ENCODE peak calls at places on chromosomes 13 and 19, in four cellular contexts. O is transverse colon, U is tibial nerve, G is cardiac muscle cell. V is an unnamed sample.

GRCh38 chr19:3383121-3383722 is 16.8 kb downstream of the NFIC start:
- DNase-seq in O (no peak), U (peak), G (no peak), V (no peak)

GRCh38 chr19:35789978-35790944 is 14.9 kb downstream of the ARHGAP33 start:
- DNase-seq in O (no peak), U (no peak), G (no peak), V (no peak)

GRCh38 chr19:1495799-1496713 is 5.1 kb downstream of the REEP6 start:
- DNase-seq in O (no peak), U (no peak), G (no peak), V (no peak)

GRCh38 chr13:44971656-44972595 is 17.3 kb downstream of the NUFIP1 start:
- DNase-seq in O (no peak), U (no peak), G (no peak), V (no peak)

GRCh38 chr13:22561581-22561980 is 619.2 kb upstream of the SGCG start:
- DNase-seq in O (no peak), U (no peak), G (no peak), V (no peak)

GRCh38 chr13:60146491-60146890 is 17.2 kb downstream of the DIAPH3 start:
- DNase-seq in O (no peak), U (no peak), G (peak), V (no peak)

GRCh38 chr13:103539265-103539664 is 473.0 kb upstream of the SLC10A2 start:
- DNase-seq in O (no peak), U (no peak), G (no peak), V (no peak)

GRCh38 chr19:11018179-11018578 is 57.3 kb downstream of the SMARCA4 start:
- DNase-seq in O (peak), U (no peak), G (no peak), V (no peak)

GRCh38 chr13:41137951-41138350 is 5.3 kb upstream of the KBTBD6 start:
- DNase-seq in O (no peak), U (no peak), G (peak), V (no peak)

GRCh38 chr19:5397804-5398692 is 57.2 kb upstream of the ZNRF4 start:
- DNase-seq in O (no peak), U (no peak), G (peak), V (peak)

GRCh38 chr13:50636007-50636704 is 207.3 kb downstream of the DLEU7 start:
- DNase-seq in O (no peak), U (no peak), G (peak), V (no peak)

GRCh38 chr13:112066624-112067004 is 335 bp upstream of the SOX1 start:
- DNase-seq in O (peak), U (no peak), G (peak), V (no peak)

GRCh38 chr13:109700176-109700575 is 86.2 kb downstream of the IRS2 start:
- DNase-seq in O (peak), U (peak), G (peak), V (peak)

GRCh38 chr19:12314553-12314952 is 18.9 kb downstream of the ZNF563 start:
- DNase-seq in O (no peak), U (no peak), G (no peak), V (no peak)

GRCh38 chr19:46660008-46660517 is 919 bp downstream of the DACT3 start:
- DNase-seq in O (no peak), U (no peak), G (peak), V (no peak)

GRCh38 chr13:58452123-58452623 is 820.6 kb downstream of the PCDH17 start:
- DNase-seq in O (no peak), U (no peak), G (peak), V (no peak)

GRCh38 chr13:23352161-23352560 is 81.3 kb downstream of the SACS start:
- DNase-seq in O (no peak), U (no peak), G (no peak), V (no peak)

GRCh38 chr19:54207908-54208783 is 7.5 kb downstream of the RPS9 start:
- DNase-seq in O (peak), U (peak), G (peak), V (no peak)

GRCh38 chr13:111429064-111429558 is 108.7 kb downstream of the TEX29 start:
- DNase-seq in O (peak), U (peak), G (peak), V (no peak)

GRCh38 chr19:17626456-17626855 is 61.7 kb downstream of the UNC13A start:
- DNase-seq in O (no peak), U (no peak), G (no peak), V (no peak)

GRCh38 chr13:103515410-103515809 is 449.2 kb upstream of the SLC10A2 start:
- DNase-seq in O (no peak), U (no peak), G (no peak), V (no peak)

GRCh38 chr19:35118268-35119026 is 2.8 kb downstream of the FXYD3 start:
- DNase-seq in O (peak), U (no peak), G (no peak), V (no peak)

GRCh38 chr13:94267581-94267980 is 211.9 kb downstream of the DCT start:
- DNase-seq in O (no peak), U (no peak), G (no peak), V (no peak)

GRCh38 chr13:46831588-46832194 is 34.7 kb upstream of the ESD start:
- DNase-seq in O (peak), U (peak), G (peak), V (no peak)

GRCh38 chr19:17001603-17002183 is 24.9 kb downstream of the CPAMD8 start:
- DNase-seq in O (no peak), U (no peak), G (no peak), V (no peak)

GRCh38 chr19:33280351-33280921 is 21.9 kb downstream of the CEBPA start:
- DNase-seq in O (no peak), U (no peak), G (no peak), V (no peak)

GRCh38 chr19:38211206-38211605 is 12.8 kb downstream of the DPF1 start:
- DNase-seq in O (no peak), U (no peak), G (no peak), V (no peak)

GRCh38 chr19:31583148-31583547 is 233.9 kb upstream of the TSHZ3 start:
- DNase-seq in O (no peak), U (no peak), G (peak), V (no peak)

GRCh38 chr19:58021541-58022282 is 12.1 kb upstream of the ZSCAN1 start:
- DNase-seq in O (peak), U (peak), G (peak), V (no peak)

GRCh38 chr19:18915639-18916038 is 3.5 kb downstream of the COPE start:
- DNase-seq in O (peak), U (no peak), G (peak), V (no peak)

GRCh38 chr13:111517641-111518010 is 197.2 kb downstream of the TEX29 start:
- DNase-seq in O (no peak), U (no peak), G (no peak), V (no peak)

GRCh38 chr13:67033170-67033569 is 197.0 kb downstream of the PCDH9 start:
- DNase-seq in O (no peak), U (no peak), G (no peak), V (no peak)

GRCh38 chr19:41480336-41480735 is 37.4 kb downstream of the ERICH4 start:
- DNase-seq in O (no peak), U (no peak), G (no peak), V (no peak)

GRCh38 chr13:40087021-40088002 is 431.9 kb downstream of the COG6 start:
- DNase-seq in O (no peak), U (no peak), G (no peak), V (no peak)

GRCh38 chr19:40802300-40803169 is 3.5 kb downstream of the EGLN2 start:
- DNase-seq in O (peak), U (no peak), G (peak), V (no peak)

GRCh38 chr13:112984954-112985802 is 16.2 kb downstream of the MCF2L start:
- DNase-seq in O (peak), U (no peak), G (no peak), V (no peak)

DNA sequence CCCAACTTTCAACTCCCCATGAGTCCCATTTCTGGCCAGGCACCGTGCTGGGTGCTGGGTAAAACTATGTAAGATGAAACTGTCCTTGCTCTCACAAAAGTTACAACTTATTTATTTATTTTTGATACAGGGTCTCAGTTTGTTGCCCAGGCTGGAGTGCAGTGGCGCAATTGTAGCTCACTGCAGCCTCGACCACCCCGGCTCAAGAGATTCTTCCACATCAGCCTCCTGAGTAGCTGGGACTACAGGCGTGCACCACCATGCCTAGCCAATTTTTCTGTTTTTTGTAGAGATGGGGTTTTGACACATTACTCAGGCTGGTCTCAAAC is 12.9 kb upstream of the CADM4 start:
- DNase-seq in O (no peak), U (no peak), G (no peak), V (no peak)
- TF ChIP-seq CTCF in O (no peak), U (peak), G (no peak), V (no peak)

GRCh38 chr13:80338781-80339577 is 1.9 kb downstream of the SPRY2 start:
- DNase-seq in O (peak), U (peak), G (peak), V (peak)
- TF ChIP-seq CTCF in O (no peak), U (peak), G (peak), V (no peak)

DNA sequence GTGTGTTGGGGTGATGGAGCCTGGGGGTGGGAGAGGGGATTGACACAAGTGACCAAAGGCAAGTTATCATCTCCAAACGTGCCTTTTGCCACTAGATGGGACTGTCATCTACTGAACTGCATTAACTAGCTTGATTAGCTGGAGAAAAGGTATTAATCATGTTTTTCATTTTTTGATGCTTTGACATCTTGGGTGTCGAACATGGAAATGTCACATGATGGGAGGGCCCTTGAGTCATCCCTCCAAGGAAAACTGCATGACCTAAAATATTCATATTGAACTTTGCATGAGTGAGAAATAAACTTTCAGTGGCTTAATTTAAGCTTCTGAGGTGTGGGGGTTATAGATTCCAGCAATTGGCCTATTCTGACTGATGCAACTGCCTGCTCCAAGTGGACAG is 73.3 kb downstream of the ALOX5AP start:
- DNase-seq in O (no peak), U (no peak), G (no peak), V (no peak)
- TF ChIP-seq CTCF in O (no peak), U (no peak), G (no peak), V (no peak)

DNA sequence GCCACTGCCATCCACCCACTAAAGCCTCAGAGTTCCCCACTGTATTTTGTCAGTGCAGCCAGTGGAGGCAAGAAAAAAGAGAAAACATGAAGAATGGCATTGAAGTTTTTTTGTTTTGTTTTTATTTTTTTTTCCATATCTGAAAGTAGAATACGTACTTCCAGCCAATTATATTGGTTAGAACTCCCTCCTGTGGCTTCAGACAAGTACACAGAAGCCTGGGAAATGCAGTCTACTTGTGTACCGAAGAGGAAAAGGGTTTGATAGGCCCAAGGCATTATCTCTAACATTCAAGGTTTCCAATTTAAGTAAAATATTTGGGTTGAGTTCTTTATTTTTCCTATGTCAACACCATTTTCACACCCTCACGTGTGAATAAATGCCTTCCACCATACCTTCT is 696.2 kb upstream of the GPC6 start:
- DNase-seq in O (no peak), U (no peak), G (peak), V (no peak)
- TF ChIP-seq CTCF in O (no peak), U (no peak), G (peak), V (no peak)

GRCh38 chr19:15288146-15288963 is 44.0 kb downstream of the BRD4 start:
- DNase-seq in O (no peak), U (no peak), G (no peak), V (no peak)
- TF ChIP-seq CTCF in O (no peak), U (no peak), G (no peak), V (no peak)

GRCh38 chr13:52399037-52399436 is 6.9 kb downstream of the THSD1 start:
- DNase-seq in O (no peak), U (no peak), G (peak), V (no peak)

GRCh38 chr13:52393572-52394357 is 12.2 kb downstream of the THSD1 start:
- DNase-seq in O (no peak), U (no peak), G (no peak), V (no peak)

GRCh38 chr13:52405369-52405766 is 604 bp downstream of the THSD1 start:
- DNase-seq in O (no peak), U (no peak), G (no peak), V (no peak)

GRCh38 chr13:52395704-52396103 is 10.3 kb downstream of the THSD1 start:
- DNase-seq in O (no peak), U (no peak), G (no peak), V (no peak)

GRCh38 chr13:52399708-52400107 is 6.3 kb downstream of the THSD1 start:
- DNase-seq in O (no peak), U (no peak), G (peak), V (no peak)
- TF ChIP-seq CTCF in O (no peak), U (no peak), G (peak), V (no peak)

GRCh38 chr13:28313579-28313978 is 175.2 kb downstream of the PAN3 start:
- DNase-seq in O (no peak), U (no peak), G (peak), V (no peak)
- TF ChIP-seq CTCF in O (no peak), U (no peak), G (peak), V (no peak)